ENCODE peak calls at places on chromosomes 11 and 22, in ten cellular contexts. One of them, this sample, is unnamed.

GRCh38 chr22:32421484-32421883 is 9.4 kb upstream of the RTCB start:
- DNase-seq in GM12878: no peak
- DNase-seq in breast epithelium: no peak
- DNase-seq in neuronal stem cell: no peak
- DNase-seq in psoas muscle: no peak
- DNase-seq in mesendoderm: no peak
- DNase-seq in heart left ventricle: no peak
- DNase-seq in DND-41: no peak
- DNase-seq in upper lobe of right lung: no peak
- DNase-seq in CD4-positive, alpha-beta memory T cell: no peak
- DNase-seq in this sample: no peak

GRCh38 chr22:17845340-17845739 is 71.1 kb upstream of the BID start:
- DNase-seq in GM12878: no peak
- DNase-seq in breast epithelium: no peak
- DNase-seq in neuronal stem cell: no peak
- DNase-seq in psoas muscle: no peak
- DNase-seq in mesendoderm: no peak
- DNase-seq in heart left ventricle: no peak
- DNase-seq in DND-41: no peak
- DNase-seq in upper lobe of right lung: no peak
- DNase-seq in CD4-positive, alpha-beta memory T cell: no peak
- DNase-seq in this sample: no peak

GRCh38 chr11:119724956-119725355 is 4.0 kb downstream of the NECTIN1 start:
- DNase-seq in GM12878: no peak
- DNase-seq in breast epithelium: no peak
- DNase-seq in neuronal stem cell: no peak
- DNase-seq in psoas muscle: no peak
- DNase-seq in mesendoderm: no peak
- DNase-seq in heart left ventricle: no peak
- DNase-seq in DND-41: no peak
- DNase-seq in upper lobe of right lung: no peak
- DNase-seq in CD4-positive, alpha-beta memory T cell: no peak
- DNase-seq in this sample: no peak

GRCh38 chr11:69403556-69404215 is 77.8 kb upstream of the LINC01488 start:
- DNase-seq in GM12878: no peak
- DNase-seq in breast epithelium: no peak
- DNase-seq in neuronal stem cell: no peak
- DNase-seq in psoas muscle: no peak
- DNase-seq in mesendoderm: no peak
- DNase-seq in heart left ventricle: no peak
- DNase-seq in DND-41: no peak
- DNase-seq in upper lobe of right lung: no peak
- DNase-seq in CD4-positive, alpha-beta memory T cell: no peak
- DNase-seq in this sample: no peak

GRCh38 chr11:24588075-24588474 is 91.2 kb downstream of the LUZP2 start:
- DNase-seq in GM12878: no peak
- DNase-seq in breast epithelium: no peak
- DNase-seq in neuronal stem cell: no peak
- DNase-seq in psoas muscle: no peak
- DNase-seq in mesendoderm: no peak
- DNase-seq in heart left ventricle: no peak
- DNase-seq in DND-41: no peak
- DNase-seq in upper lobe of right lung: no peak
- DNase-seq in CD4-positive, alpha-beta memory T cell: no peak
- DNase-seq in this sample: no peak

GRCh38 chr22:45413368-45414211 is at the start of the genes RIBC2 and SMC1B:
- DNase-seq in GM12878: peak; percentile 12
- DNase-seq in breast epithelium: peak; percentile 75
- DNase-seq in neuronal stem cell: peak; percentile 64
- DNase-seq in psoas muscle: peak; percentile 72
- DNase-seq in mesendoderm: peak; percentile 96
- DNase-seq in heart left ventricle: peak; percentile 77
- DNase-seq in DND-41: no peak
- DNase-seq in upper lobe of right lung: peak; percentile 88
- DNase-seq in CD4-positive, alpha-beta memory T cell: peak; percentile 86
- DNase-seq in this sample: peak; percentile 72

GRCh38 chr11:130913268-130913667 is 3.0 kb downstream of the SNX19 start:
- DNase-seq in GM12878: no peak
- DNase-seq in breast epithelium: no peak
- DNase-seq in neuronal stem cell: no peak
- DNase-seq in psoas muscle: no peak
- DNase-seq in mesendoderm: no peak
- DNase-seq in heart left ventricle: no peak
- DNase-seq in DND-41: no peak
- DNase-seq in upper lobe of right lung: no peak
- DNase-seq in CD4-positive, alpha-beta memory T cell: no peak
- DNase-seq in this sample: no peak

GRCh38 chr11:78100276-78101040 is 20.8 kb upstream of the NDUFC2 start:
- DNase-seq in GM12878: no peak
- DNase-seq in breast epithelium: no peak
- DNase-seq in neuronal stem cell: no peak
- DNase-seq in psoas muscle: no peak
- DNase-seq in mesendoderm: no peak
- DNase-seq in heart left ventricle: no peak
- DNase-seq in DND-41: no peak
- DNase-seq in upper lobe of right lung: no peak
- DNase-seq in CD4-positive, alpha-beta memory T cell: no peak
- DNase-seq in this sample: no peak

DNA sequence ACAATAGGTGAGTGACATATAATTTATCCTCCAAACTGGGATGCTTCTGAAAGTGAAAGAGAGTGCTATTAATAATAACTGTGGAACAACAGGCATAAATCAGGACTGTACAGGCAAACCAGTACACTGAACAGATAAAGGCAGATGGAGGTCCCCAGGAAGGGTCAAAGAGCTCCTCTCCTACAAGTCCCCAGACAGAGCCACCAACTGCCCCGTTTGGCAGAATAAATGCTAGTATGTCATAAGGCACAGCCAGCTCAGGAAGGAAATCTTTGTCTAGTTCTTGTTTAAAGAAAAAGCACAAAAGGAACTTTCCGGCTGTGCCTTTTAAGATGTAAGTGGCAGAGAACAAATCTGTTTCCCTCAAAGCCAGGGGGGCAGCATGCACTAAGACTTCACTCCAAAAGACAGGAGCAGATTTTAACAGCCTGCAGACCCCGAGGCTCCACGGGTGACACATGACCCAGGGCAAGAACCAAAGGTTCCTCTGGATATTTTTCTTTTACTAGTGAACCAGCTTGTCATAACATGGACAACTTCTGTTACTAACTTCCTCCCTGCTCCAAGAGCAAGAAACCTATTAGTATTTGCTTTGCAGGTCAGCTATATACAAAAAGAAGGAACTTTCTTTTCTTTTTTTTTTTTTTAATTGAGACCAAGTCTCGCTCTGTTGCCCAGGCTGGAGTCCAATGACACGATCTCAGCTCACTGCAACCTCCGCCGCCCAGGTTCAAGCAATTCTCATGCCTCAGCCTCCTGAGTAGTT is 50.2 kb downstream of the MYH9 start:
- DNase-seq in GM12878: no peak
- DNase-seq in breast epithelium: no peak
- DNase-seq in neuronal stem cell: no peak
- DNase-seq in psoas muscle: no peak
- DNase-seq in mesendoderm: no peak
- DNase-seq in heart left ventricle: no peak
- DNase-seq in DND-41: no peak
- DNase-seq in upper lobe of right lung: no peak
- DNase-seq in CD4-positive, alpha-beta memory T cell: no peak
- DNase-seq in this sample: no peak
- H3K36me3 ChIP-seq in GM12878: peaks cover 48% of the 10 kb centered on the region
- H3K36me3 ChIP-seq in breast epithelium: peaks cover 10% of the 10 kb centered on the region
- H3K36me3 ChIP-seq in neuronal stem cell: peaks cover 36% of the 10 kb centered on the region
- H3K36me3 ChIP-seq in psoas muscle: peaks cover 6% of the 10 kb centered on the region
- H3K36me3 ChIP-seq in mesendoderm: peaks cover 17% of the 10 kb centered on the region
- H3K36me3 ChIP-seq in heart left ventricle: peaks cover 100% of the 10 kb centered on the region
- H3K36me3 ChIP-seq in DND-41: peaks cover 99% of the 10 kb centered on the region
- H3K36me3 ChIP-seq in upper lobe of right lung: peaks cover 95% of the 10 kb centered on the region
- H3K36me3 ChIP-seq in CD4-positive, alpha-beta memory T cell: peaks cover 71% of the 10 kb centered on the region
- H3K36me3 ChIP-seq in this sample: peaks cover 86% of the 10 kb centered on the region

DNA sequence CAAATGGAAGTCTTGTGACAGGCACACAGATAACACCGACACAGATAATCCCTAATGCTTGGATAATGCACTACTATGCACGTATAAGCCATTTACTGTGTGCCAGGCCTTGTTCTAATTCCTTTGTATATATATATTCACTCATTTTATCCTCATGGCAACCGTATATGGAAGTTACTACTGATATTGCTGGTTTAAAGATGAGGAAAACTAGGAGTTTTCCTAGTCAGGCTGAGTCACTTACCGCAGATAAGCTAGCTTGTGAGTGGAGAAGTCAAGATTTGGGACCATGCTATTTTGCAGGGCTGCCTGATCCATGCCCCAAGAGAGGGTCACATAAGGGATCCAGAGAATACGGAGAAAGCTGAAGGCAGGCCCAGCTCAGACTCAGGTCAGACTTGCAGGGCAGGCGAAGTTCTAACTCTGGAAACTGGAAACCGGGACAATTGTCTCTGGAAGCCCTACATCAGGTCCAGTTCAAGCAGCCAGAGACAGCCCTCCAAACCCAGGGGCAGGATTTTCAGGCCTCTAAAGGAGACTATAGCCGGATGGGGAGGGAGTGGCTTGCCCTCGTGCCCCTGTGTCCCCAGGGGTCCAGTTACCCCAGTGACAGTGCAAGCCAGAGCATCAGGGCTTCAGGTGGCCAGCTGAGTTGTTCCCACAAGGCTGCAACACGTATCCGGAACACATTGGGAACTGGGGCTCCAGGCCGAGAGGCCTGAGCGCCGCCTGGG is 534.8 kb downstream of the INSC start:
- DNase-seq in GM12878: no peak
- DNase-seq in breast epithelium: no peak
- DNase-seq in neuronal stem cell: no peak
- DNase-seq in psoas muscle: no peak
- DNase-seq in mesendoderm: no peak
- DNase-seq in heart left ventricle: no peak
- DNase-seq in DND-41: no peak
- DNase-seq in upper lobe of right lung: no peak
- DNase-seq in CD4-positive, alpha-beta memory T cell: no peak
- DNase-seq in this sample: no peak
- H3K4me1 ChIP-seq in GM12878: no peaks in the 10 kb centered on the region
- H3K4me1 ChIP-seq in breast epithelium: no peaks in the 10 kb centered on the region
- H3K4me1 ChIP-seq in neuronal stem cell: peaks cover 13% of the 10 kb centered on the region
- H3K4me1 ChIP-seq in psoas muscle: peaks cover 20% of the 10 kb centered on the region
- H3K4me1 ChIP-seq in mesendoderm: peaks cover 2% of the 10 kb centered on the region
- H3K4me1 ChIP-seq in heart left ventricle: no peaks in the 10 kb centered on the region
- H3K4me1 ChIP-seq in DND-41: peaks cover 5% of the 10 kb centered on the region
- H3K4me1 ChIP-seq in upper lobe of right lung: peaks cover 5% of the 10 kb centered on the region
- H3K4me1 ChIP-seq in CD4-positive, alpha-beta memory T cell: peaks cover 12% of the 10 kb centered on the region
- H3K4me1 ChIP-seq in this sample: peaks cover 5% of the 10 kb centered on the region

GRCh38 chr11:12142909-12143308 is 32.5 kb downstream of the MICAL2 start:
- DNase-seq in GM12878: no peak
- DNase-seq in breast epithelium: no peak
- DNase-seq in neuronal stem cell: no peak
- DNase-seq in psoas muscle: no peak
- DNase-seq in mesendoderm: no peak
- DNase-seq in heart left ventricle: no peak
- DNase-seq in DND-41: no peak
- DNase-seq in upper lobe of right lung: peak; percentile 7
- DNase-seq in CD4-positive, alpha-beta memory T cell: no peak
- DNase-seq in this sample: no peak

GRCh38 chr11:12143461-12144258 is 33.3 kb downstream of the MICAL2 start:
- DNase-seq in GM12878: no peak
- DNase-seq in breast epithelium: no peak
- DNase-seq in neuronal stem cell: no peak
- DNase-seq in psoas muscle: no peak
- DNase-seq in mesendoderm: no peak
- DNase-seq in heart left ventricle: no peak
- DNase-seq in DND-41: no peak
- DNase-seq in upper lobe of right lung: peak; percentile 11
- DNase-seq in CD4-positive, alpha-beta memory T cell: no peak
- DNase-seq in this sample: no peak

GRCh38 chr11:12140186-12140938 is 30.0 kb downstream of the MICAL2 start:
- DNase-seq in GM12878: no peak
- DNase-seq in breast epithelium: no peak
- DNase-seq in neuronal stem cell: no peak
- DNase-seq in psoas muscle: no peak
- DNase-seq in mesendoderm: no peak
- DNase-seq in heart left ventricle: no peak
- DNase-seq in DND-41: no peak
- DNase-seq in upper lobe of right lung: peak; percentile 34
- DNase-seq in CD4-positive, alpha-beta memory T cell: no peak
- DNase-seq in this sample: no peak

GRCh38 chr11:12141283-12141682 is 30.9 kb downstream of the MICAL2 start:
- DNase-seq in GM12878: no peak
- DNase-seq in breast epithelium: no peak
- DNase-seq in neuronal stem cell: no peak
- DNase-seq in psoas muscle: no peak
- DNase-seq in mesendoderm: no peak
- DNase-seq in heart left ventricle: no peak
- DNase-seq in DND-41: peak; percentile 17
- DNase-seq in upper lobe of right lung: peak; percentile 6
- DNase-seq in CD4-positive, alpha-beta memory T cell: no peak
- DNase-seq in this sample: no peak

GRCh38 chr11:12142179-12142578 is 31.8 kb downstream of the MICAL2 start:
- DNase-seq in GM12878: no peak
- DNase-seq in breast epithelium: no peak
- DNase-seq in neuronal stem cell: no peak
- DNase-seq in psoas muscle: no peak
- DNase-seq in mesendoderm: no peak
- DNase-seq in heart left ventricle: no peak
- DNase-seq in DND-41: no peak
- DNase-seq in upper lobe of right lung: no peak
- DNase-seq in CD4-positive, alpha-beta memory T cell: no peak
- DNase-seq in this sample: no peak
- H3K27ac ChIP-seq in GM12878: no peak overlapping the region
- H3K27ac ChIP-seq in breast epithelium: no peak overlapping the region
- H3K27ac ChIP-seq in neuronal stem cell: no peak overlapping the region
- H3K27ac ChIP-seq in psoas muscle: no peak overlapping the region
- H3K27ac ChIP-seq in mesendoderm: no peak overlapping the region
- H3K27ac ChIP-seq in heart left ventricle: no peak overlapping the region
- H3K27ac ChIP-seq in DND-41: no peak overlapping the region
- H3K27ac ChIP-seq in upper lobe of right lung: peak overlapping the region; percentile 32
- H3K27ac ChIP-seq in CD4-positive, alpha-beta memory T cell: no peak overlapping the region
- H3K27ac ChIP-seq in this sample: no peak overlapping the region

GRCh38 chr11:900545-900944 is 10.1 kb downstream of the CHID1 start:
- DNase-seq in GM12878: no peak
- DNase-seq in breast epithelium: no peak
- DNase-seq in neuronal stem cell: no peak
- DNase-seq in psoas muscle: no peak
- DNase-seq in mesendoderm: no peak
- DNase-seq in heart left ventricle: no peak
- DNase-seq in DND-41: no peak
- DNase-seq in upper lobe of right lung: no peak
- DNase-seq in CD4-positive, alpha-beta memory T cell: no peak
- DNase-seq in this sample: no peak

GRCh38 chr11:908273-908672 is 2.3 kb downstream of the CHID1 start:
- DNase-seq in GM12878: no peak
- DNase-seq in breast epithelium: no peak
- DNase-seq in neuronal stem cell: no peak
- DNase-seq in psoas muscle: no peak
- DNase-seq in mesendoderm: no peak
- DNase-seq in heart left ventricle: no peak
- DNase-seq in DND-41: no peak
- DNase-seq in upper lobe of right lung: no peak
- DNase-seq in CD4-positive, alpha-beta memory T cell: no peak
- DNase-seq in this sample: no peak

GRCh38 chr11:907668-908067 is 2.9 kb downstream of the CHID1 start:
- DNase-seq in GM12878: peak; percentile 5
- DNase-seq in breast epithelium: no peak
- DNase-seq in neuronal stem cell: no peak
- DNase-seq in psoas muscle: no peak
- DNase-seq in mesendoderm: no peak
- DNase-seq in heart left ventricle: no peak
- DNase-seq in DND-41: no peak
- DNase-seq in upper lobe of right lung: no peak
- DNase-seq in CD4-positive, alpha-beta memory T cell: no peak
- DNase-seq in this sample: no peak

GRCh38 chr11:905952-906351 is 4.7 kb downstream of the CHID1 start:
- DNase-seq in GM12878: no peak
- DNase-seq in breast epithelium: no peak
- DNase-seq in neuronal stem cell: no peak
- DNase-seq in psoas muscle: no peak
- DNase-seq in mesendoderm: no peak
- DNase-seq in heart left ventricle: no peak
- DNase-seq in DND-41: no peak
- DNase-seq in upper lobe of right lung: no peak
- DNase-seq in CD4-positive, alpha-beta memory T cell: no peak
- DNase-seq in this sample: no peak

DNA sequence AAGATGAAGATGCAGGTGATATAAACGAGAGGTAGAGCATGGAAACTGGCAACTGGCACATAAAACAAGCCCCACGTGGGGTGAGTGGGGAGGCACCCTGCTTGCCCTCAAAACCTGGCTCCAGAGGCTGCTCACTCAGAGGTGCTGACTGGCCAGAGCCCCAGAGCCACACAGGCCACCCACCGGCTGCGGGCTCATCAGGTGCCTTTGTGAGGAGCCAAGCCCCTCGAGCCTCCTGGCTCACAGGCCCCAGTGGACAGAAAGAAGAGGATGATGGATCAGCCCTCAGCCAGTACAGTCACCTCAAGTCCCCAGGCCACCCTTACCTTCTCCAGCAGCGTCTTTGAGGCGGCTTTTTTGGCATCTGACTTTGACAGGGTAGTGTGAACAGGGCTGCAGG is 6.2 kb downstream of the CHID1 start:
- DNase-seq in GM12878: no peak
- DNase-seq in breast epithelium: no peak
- DNase-seq in neuronal stem cell: no peak
- DNase-seq in psoas muscle: no peak
- DNase-seq in mesendoderm: no peak
- DNase-seq in heart left ventricle: no peak
- DNase-seq in DND-41: no peak
- DNase-seq in upper lobe of right lung: no peak
- DNase-seq in CD4-positive, alpha-beta memory T cell: no peak
- DNase-seq in this sample: no peak
- H3K36me3 ChIP-seq in GM12878: peaks cover 31% of the 10 kb centered on the region
- H3K36me3 ChIP-seq in breast epithelium: peaks cover 24% of the 10 kb centered on the region
- H3K36me3 ChIP-seq in neuronal stem cell: peaks cover 53% of the 10 kb centered on the region
- H3K36me3 ChIP-seq in psoas muscle: peaks cover 9% of the 10 kb centered on the region
- H3K36me3 ChIP-seq in mesendoderm: peaks cover 13% of the 10 kb centered on the region
- H3K36me3 ChIP-seq in heart left ventricle: peaks cover 55% of the 10 kb centered on the region
- H3K36me3 ChIP-seq in DND-41: peaks cover 75% of the 10 kb centered on the region
- H3K36me3 ChIP-seq in upper lobe of right lung: peaks cover 49% of the 10 kb centered on the region
- H3K36me3 ChIP-seq in CD4-positive, alpha-beta memory T cell: peaks cover 44% of the 10 kb centered on the region
- H3K36me3 ChIP-seq in this sample: peaks cover 47% of the 10 kb centered on the region